ENCODE peak calls at places on chromosomes 7 and 10, in eight cellular contexts. Q is GM23338, P is heart right ventricle, J is fibroblast of lung, T is esophagus muscularis mucosa, S is left ventricle myocardium inferior, L is body of pancreas, E is Panc1. M is an unnamed sample.

GRCh38 chr7:53656881-53657280 is 621.4 kb downstream of the POM121L12 start:
- DNase-seq in Q (no peak), P (no peak), J (no peak), T (no peak), S (no peak), L (no peak), E (no peak), M (no peak)

GRCh38 chr7:155618708-155619633 is 25.5 kb upstream of the RBM33 start:
- DNase-seq in Q (peak; percentile 20), P (no peak), J (peak; percentile 27), T (no peak), S (no peak), L (peak; percentile 84), E (no peak), M (no peak)

GRCh38 chr10:119494224-119495060 is 48.1 kb downstream of the RGS10 start:
- DNase-seq in Q (no peak), P (no peak), J (peak; percentile 71), T (no peak), S (no peak), L (no peak), E (peak; percentile 8), M (no peak)

GRCh38 chr10:122495406-122496340 is 34.3 kb downstream of the HTRA1 start:
- DNase-seq in Q (peak; percentile 45), P (no peak), J (peak; percentile 77), T (no peak), S (no peak), L (no peak), E (no peak), M (no peak)

GRCh38 chr10:112970036-112970435 is 20.0 kb downstream of the TCF7L2 start:
- DNase-seq in Q (no peak), P (no peak), J (no peak), T (no peak), S (no peak), L (no peak), E (no peak), M (no peak)

GRCh38 chr7:91777522-91777921 is 103.0 kb downstream of the MTERF1 start:
- DNase-seq in Q (no peak), P (no peak), J (no peak), T (no peak), S (no peak), L (no peak), E (no peak), M (no peak)

GRCh38 chr10:5589071-5589962 is 64.6 kb downstream of the CALML3 start:
- DNase-seq in Q (no peak), P (no peak), J (no peak), T (no peak), S (no peak), L (no peak), E (no peak), M (no peak)

GRCh38 chr7:29080803-29081202 is 65.5 kb downstream of the CPVL start:
- DNase-seq in Q (no peak), P (no peak), J (no peak), T (no peak), S (no peak), L (no peak), E (no peak), M (no peak)

GRCh38 chr7:51774178-51774577 is 457.6 kb upstream of the COBL start:
- DNase-seq in Q (peak; percentile 40), P (no peak), J (no peak), T (no peak), S (no peak), L (no peak), E (no peak), M (no peak)

GRCh38 chr10:103445767-103446567 is 6.2 kb downstream of the CALHM2 start:
- DNase-seq in Q (no peak), P (peak; percentile 82), J (peak; percentile 81), T (peak; percentile 93), S (peak; percentile 82), L (peak; percentile 57), E (no peak), M (no peak)

GRCh38 chr7:1704326-1705241 is 34.5 kb downstream of the ELFN1 start:
- DNase-seq in Q (no peak), P (no peak), J (no peak), T (no peak), S (no peak), L (no peak), E (no peak), M (peak; percentile 4)

GRCh38 chr10:18618995-18619394 is 32.4 kb downstream of the NSUN6 start:
- DNase-seq in Q (no peak), P (no peak), J (no peak), T (no peak), S (no peak), L (no peak), E (no peak), M (no peak)

GRCh38 chr7:37081436-37081835 is 357.1 kb upstream of the AOAH start:
- DNase-seq in Q (no peak), P (peak; percentile 23), J (no peak), T (peak; percentile 29), S (no peak), L (peak; percentile 55), E (no peak), M (no peak)

GRCh38 chr10:80444646-80445319 is 9.3 kb upstream of the TSPAN14 start:
- DNase-seq in Q (peak; percentile 77), P (peak; percentile 57), J (peak; percentile 87), T (no peak), S (peak; percentile 60), L (peak; percentile 68), E (peak; percentile 45), M (peak; percentile 63)

GRCh38 chr7:94394399-94395140 is at the start of gene COL1A2:
- DNase-seq in Q (peak; percentile 78), P (peak; percentile 80), J (peak; percentile 98), T (peak; percentile 94), S (peak; percentile 81), L (peak; percentile 36), E (no peak), M (no peak)

GRCh38 chr7:83976302-83976701 is 218.3 kb downstream of the SEMA3A start:
- DNase-seq in Q (peak; percentile 24), P (no peak), J (peak; percentile 67), T (no peak), S (no peak), L (no peak), E (peak; percentile 28), M (no peak)

DNA sequence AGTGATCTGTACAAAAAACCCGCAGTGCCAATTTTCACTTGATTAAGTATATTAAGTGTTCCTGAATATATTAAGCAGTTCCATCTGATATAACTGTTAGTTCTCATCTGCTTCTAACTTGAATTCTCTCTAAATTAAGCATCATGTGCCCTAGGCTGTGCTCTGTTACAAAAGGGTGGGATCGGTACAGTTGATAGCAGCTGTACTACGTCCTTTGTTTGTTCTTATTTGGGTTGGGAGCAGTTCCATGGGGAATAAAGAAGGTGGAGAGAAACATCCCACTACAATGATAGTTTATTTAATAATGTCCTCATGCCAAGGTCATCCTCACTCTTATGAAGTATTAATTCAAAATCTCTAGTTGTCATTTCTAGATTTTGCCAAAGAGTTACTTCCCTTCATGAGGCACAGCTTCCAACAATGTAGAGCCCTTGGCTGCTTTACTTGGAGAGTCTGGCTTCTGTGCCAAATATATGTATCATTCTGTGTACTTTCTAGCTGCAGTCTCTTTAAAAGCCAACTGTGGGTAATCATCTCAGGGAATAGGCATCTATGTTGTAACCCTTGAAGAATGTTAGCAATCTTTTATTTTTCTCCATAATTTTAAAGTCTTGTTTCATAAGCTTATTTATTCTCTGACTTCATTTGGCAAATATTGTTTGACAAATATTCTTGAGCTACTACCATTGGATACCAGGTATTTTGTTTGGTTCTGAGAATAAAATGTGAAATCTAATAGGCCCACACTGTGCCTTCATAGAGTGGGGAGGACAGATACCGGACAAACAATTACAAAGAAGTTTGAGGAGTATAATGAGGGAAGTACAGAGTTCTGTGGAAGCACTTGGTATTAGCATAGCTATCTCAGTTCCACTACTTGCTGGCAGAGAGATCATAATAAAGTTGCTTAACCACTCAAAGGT is 22.4 kb upstream of the AHR start:
- DNase-seq in Q (no peak), P (no peak), J (peak; percentile 96), T (no peak), S (no peak), L (peak; percentile 25), E (peak; percentile 67), M (no peak)
- H3K4me3 ChIP-seq in Q (no peak overlapping the region), P (no peak overlapping the region), J (no peak overlapping the region), T (no peak overlapping the region), S (no peak overlapping the region), L (no peak overlapping the region), E (no peak overlapping the region), M (no peak overlapping the region)

DNA sequence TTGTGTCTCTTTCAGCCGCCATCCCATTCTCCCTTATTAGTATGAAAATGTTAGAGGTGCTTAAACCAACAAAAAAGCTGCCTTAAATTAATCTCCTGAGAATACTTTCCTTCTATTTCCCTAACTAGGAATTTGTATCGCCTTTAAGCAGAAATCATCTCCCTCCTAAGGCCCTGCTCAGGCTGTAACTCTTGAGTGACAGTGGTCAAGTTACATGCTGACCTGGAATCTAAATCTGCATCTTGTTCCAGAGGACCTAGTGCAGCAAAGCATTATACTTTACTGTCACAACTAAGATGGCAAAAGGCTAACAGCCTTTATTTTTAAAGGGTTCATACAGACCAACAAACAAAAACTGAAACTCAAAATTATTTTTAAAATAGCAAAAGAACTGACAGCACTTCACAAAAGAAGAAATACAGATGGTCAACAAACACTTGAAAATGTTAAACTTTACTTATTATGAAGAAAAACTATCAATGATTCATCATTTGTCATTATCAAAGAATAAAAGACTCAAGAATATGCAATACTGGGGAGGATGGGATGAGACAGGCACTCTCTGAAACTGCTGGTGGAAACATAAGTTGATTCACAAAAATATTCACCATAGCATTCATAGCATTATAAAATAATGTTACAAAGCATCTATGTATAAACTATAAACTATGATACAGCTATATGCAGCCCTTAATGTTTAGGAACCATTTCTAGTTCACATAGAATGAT is 11.0 kb downstream of the CYREN start:
- DNase-seq in Q (no peak), P (no peak), J (no peak), T (no peak), S (no peak), L (no peak), E (no peak), M (no peak)
- H3K27ac ChIP-seq in Q (no peak overlapping the region), P (peak overlapping the region; percentile 87), J (peak overlapping the region; percentile 40), T (peak overlapping the region; percentile 49), S (peak overlapping the region; percentile 88), L (peak overlapping the region; percentile 17), E (no peak overlapping the region), M (no peak overlapping the region)

DNA sequence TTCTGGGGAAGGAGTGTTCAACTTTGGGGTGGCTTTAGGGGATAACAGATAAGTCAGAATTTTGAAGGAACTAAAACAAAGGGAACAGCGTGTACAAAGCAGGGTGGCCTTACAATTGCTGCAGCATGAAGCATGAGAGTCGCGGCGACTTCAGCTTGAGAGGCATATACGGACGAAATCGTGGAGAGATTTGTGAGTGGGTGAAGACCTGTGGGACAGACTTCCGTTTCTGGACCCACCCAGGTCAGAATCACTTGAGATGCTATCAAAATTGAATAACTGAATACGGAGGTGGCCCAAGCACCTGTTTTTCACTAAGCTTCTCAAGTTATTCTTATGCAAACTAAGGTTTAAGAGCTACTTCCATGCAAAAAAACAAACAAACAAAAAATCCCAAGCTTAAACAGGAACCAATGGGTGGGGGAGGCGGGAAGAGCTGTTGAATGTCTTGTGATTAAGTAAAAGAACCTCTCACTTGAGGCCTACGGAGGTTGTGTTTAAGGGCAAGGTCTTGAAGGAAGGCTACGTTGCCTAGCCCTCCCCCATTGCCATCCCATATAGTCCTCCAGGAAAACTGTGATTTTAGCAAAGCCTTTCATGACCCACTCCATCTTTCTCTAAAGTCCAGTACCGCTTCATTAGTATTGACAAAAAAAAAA is 1.4 kb upstream of the TRIM24 start:
- DNase-seq in Q (peak; percentile 97), P (no peak), J (no peak), T (no peak), S (no peak), L (no peak), E (no peak), M (no peak)
- H3K4me3 ChIP-seq in Q (peak overlapping the region; percentile 54), P (no peak overlapping the region), J (no peak overlapping the region), T (no peak overlapping the region), S (no peak overlapping the region), L (no peak overlapping the region), E (no peak overlapping the region), M (no peak overlapping the region)

GRCh38 chr7:143405158-143405557 is 3.5 kb downstream of the EPHA1 start:
- DNase-seq in Q (no peak), P (peak; percentile 73), J (peak; percentile 93), T (no peak), S (peak; percentile 82), L (no peak), E (no peak), M (no peak)
- H3K27ac ChIP-seq in Q (peak overlapping the region; percentile 75), P (no peak overlapping the region), J (no peak overlapping the region), T (no peak overlapping the region), S (no peak overlapping the region), L (no peak overlapping the region), E (no peak overlapping the region), M (no peak overlapping the region)

M was measured in WERI-Rb-1.